ENCODE peak calls at places on chromosomes 7 and 10, in eight cellular contexts. G, C, U, Q, K, H, A and X are unnamed samples.

GRCh38 chr10:16948335-16948734 is 131.1 kb upstream of the RSU1 start:
- DNase-seq in G (no peak), C (no peak), U (no peak), Q (no peak), K (no peak), H (no peak), A (no peak), X (no peak)

GRCh38 chr10:89837173-89838001 is 136.0 kb downstream of the KIF20B start:
- DNase-seq in G (peak; percentile 37), C (peak; percentile 42), U (no peak), Q (peak; percentile 30), K (no peak), H (peak; percentile 42), A (no peak), X (peak; percentile 29)

GRCh38 chr10:115953203-115953602 is 319.8 kb downstream of the GFRA1 start:
- DNase-seq in G (peak; percentile 31), C (no peak), U (no peak), Q (no peak), K (no peak), H (no peak), A (no peak), X (no peak)

GRCh38 chr7:118149394-118149793 is 34.6 kb upstream of the LSM8 start:
- DNase-seq in G (no peak), C (no peak), U (no peak), Q (no peak), K (no peak), H (no peak), A (no peak), X (no peak)

GRCh38 chr7:133846203-133846945 is 280.8 kb upstream of the LRGUK start:
- DNase-seq in G (no peak), C (no peak), U (no peak), Q (no peak), K (no peak), H (no peak), A (no peak), X (no peak)

GRCh38 chr7:104552102-104552501 is 223.7 kb downstream of the LHFPL3 start:
- DNase-seq in G (peak; percentile 27), C (peak; percentile 12), U (no peak), Q (peak; percentile 32), K (peak; percentile 30), H (peak; percentile 2), A (peak; percentile 64), X (peak; percentile 70)

GRCh38 chr10:28426392-28427159 is 106.3 kb upstream of the WAC start:
- DNase-seq in G (no peak), C (no peak), U (no peak), Q (no peak), K (no peak), H (no peak), A (no peak), X (no peak)

GRCh38 chr10:44924261-44925040 is 13.3 kb downstream of the TMEM72 start:
- DNase-seq in G (no peak), C (no peak), U (no peak), Q (no peak), K (no peak), H (no peak), A (no peak), X (no peak)

GRCh38 chr10:79084012-79084971 is 15.5 kb downstream of the ZMIZ1 start:
- DNase-seq in G (peak; percentile 94), C (peak; percentile 79), U (no peak), Q (peak; percentile 91), K (peak; percentile 93), H (peak; percentile 96), A (no peak), X (peak; percentile 94)

GRCh38 chr7:600935-601334 is 81.3 kb upstream of the PDGFA start:
- DNase-seq in G (no peak), C (no peak), U (peak; percentile 6), Q (no peak), K (no peak), H (no peak), A (no peak), X (no peak)

GRCh38 chr10:5445006-5445405 is 32.6 kb downstream of the NET1 start:
- DNase-seq in G (no peak), C (no peak), U (no peak), Q (no peak), K (no peak), H (no peak), A (no peak), X (no peak)

GRCh38 chr7:42606217-42606905 is 305.5 kb downstream of the C7orf25 start:
- DNase-seq in G (peak; percentile 69), C (no peak), U (no peak), Q (no peak), K (no peak), H (no peak), A (no peak), X (peak; percentile 56)

GRCh38 chr7:43372656-43373355 is 210.1 kb upstream of the STK17A start:
- DNase-seq in G (no peak), C (peak; percentile 11), U (no peak), Q (no peak), K (no peak), H (peak; percentile 16), A (no peak), X (no peak)

GRCh38 chr7:44748948-44749731 is 493 bp downstream of the ZMIZ2 start:
- DNase-seq in G (no peak), C (no peak), U (peak; percentile 48), Q (no peak), K (no peak), H (no peak), A (no peak), X (no peak)

GRCh38 chr10:10055656-10056445 is 961.8 kb upstream of the CELF2 start:
- DNase-seq in G (peak; percentile 62), C (peak; percentile 25), U (no peak), Q (no peak), K (no peak), H (peak; percentile 33), A (no peak), X (no peak)

GRCh38 chr10:10053051-10053450 is 964.6 kb upstream of the CELF2 start:
- DNase-seq in G (no peak), C (peak; percentile 13), U (no peak), Q (no peak), K (no peak), H (no peak), A (no peak), X (no peak)

GRCh38 chr10:10056958-10057357 is 960.7 kb upstream of the CELF2 start:
- DNase-seq in G (peak; percentile 51), C (peak; percentile 5), U (no peak), Q (no peak), K (peak; percentile 28), H (peak; percentile 64), A (no peak), X (no peak)
- TF ChIP-seq CTCF in G (peak; percentile 39), C (peak; percentile 18), U (no peak), Q (no peak), K (no peak), H (peak; percentile 30), A (no peak), X (no peak)

DNA sequence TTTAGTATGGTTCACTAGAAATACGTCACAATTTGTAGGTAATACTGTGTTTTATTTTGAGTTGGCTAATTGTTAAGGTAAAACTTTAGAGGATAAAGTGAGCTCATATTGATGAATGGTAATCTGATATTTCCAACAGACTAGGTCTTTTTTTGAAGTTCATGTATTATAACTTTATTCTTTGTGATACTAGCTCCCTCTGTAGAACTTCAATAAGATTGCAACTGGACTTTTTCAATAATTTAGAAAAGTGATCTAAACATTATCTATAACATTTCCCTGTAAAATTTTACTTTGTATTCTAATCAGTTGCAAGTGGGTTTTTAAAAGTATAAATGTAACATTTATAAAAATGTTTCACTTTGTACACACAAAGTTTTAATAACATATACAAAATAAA is 83.5 kb downstream of the ADK start:
- DNase-seq in G (peak; percentile 18), C (no peak), U (no peak), Q (no peak), K (no peak), H (peak; percentile 31), A (no peak), X (no peak)
- TF ChIP-seq CTCF in G (peak; percentile 41), C (peak; percentile 40), U (no peak), Q (peak; percentile 32), K (peak; percentile 20), H (peak; percentile 37), A (peak; percentile 29), X (peak; percentile 17)

GRCh38 chr7:48035301-48035966 is at the start of gene C7orf57:
- DNase-seq in G (peak; percentile 86), C (peak; percentile 87), U (peak; percentile 96), Q (peak; percentile 91), K (peak; percentile 84), H (peak; percentile 83), A (peak; percentile 82), X (peak; percentile 92)
- TF ChIP-seq CTCF in G (no peak), C (no peak), U (no peak), Q (no peak), K (no peak), H (no peak), A (no peak), X (peak; percentile 25)

GRCh38 chr10:35822316-35822715 is 180.2 kb upstream of the FZD8 start:
- DNase-seq in G (peak; percentile 57), C (peak; percentile 56), U (peak; percentile 83), Q (peak; percentile 41), K (peak; percentile 47), H (peak; percentile 87), A (peak; percentile 17), X (peak; percentile 91)
- TF ChIP-seq CTCF in G (peak; percentile 37), C (peak; percentile 27), U (peak; percentile 29), Q (peak; percentile 17), K (peak; percentile 54), H (peak; percentile 56), A (peak; percentile 34), X (peak; percentile 74)

GRCh38 chr7:158395349-158395748 is 192.3 kb downstream of the PTPRN2 start:
- DNase-seq in G (no peak), C (no peak), U (no peak), Q (no peak), K (no peak), H (no peak), A (no peak), X (no peak)

GRCh38 chr7:158393926-158394625 is 193.5 kb downstream of the PTPRN2 start:
- DNase-seq in G (no peak), C (no peak), U (no peak), Q (no peak), K (no peak), H (no peak), A (no peak), X (no peak)

GRCh38 chr7:158396301-158396905 is 191.2 kb downstream of the PTPRN2 start:
- DNase-seq in G (no peak), C (no peak), U (no peak), Q (no peak), K (no peak), H (no peak), A (no peak), X (no peak)

GRCh38 chr7:158395780-158396214 is 191.8 kb downstream of the PTPRN2 start:
- DNase-seq in G (no peak), C (no peak), U (peak; percentile 46), Q (peak; percentile 69), K (no peak), H (no peak), A (no peak), X (peak; percentile 27)

GRCh38 chr7:158394936-158395335 is 192.7 kb downstream of the PTPRN2 start:
- DNase-seq in G (no peak), C (no peak), U (peak; percentile 83), Q (peak; percentile 67), K (no peak), H (no peak), A (peak; percentile 63), X (no peak)
- TF ChIP-seq CTCF in G (peak; percentile 19), C (peak; percentile 26), U (peak; percentile 89), Q (peak; percentile 82), K (peak; percentile 49), H (peak; percentile 39), A (peak; percentile 72), X (peak; percentile 66)